ENCODE peak calls at places on chromosomes 6 and 20, in eight cellular contexts. E is HT-29, L is kidney tubule cell, I is small intestine, H is HS-27A, M is fibroblast of lung, C is endothelial cell of umbilical vein, B is T-helper 2 cell. Q is an unnamed sample.

GRCh38 chr6:41538556-41539182 is 7.5 kb upstream of the FOXP4 start:
- DNase-seq in I (no peak), L (peak; percentile 52), H (no peak), B (no peak), C (no peak), M (no peak), E (peak; percentile 33), Q (no peak)

GRCh38 chr6:43736844-43737243 is 33.2 kb upstream of the VEGFA start:
- DNase-seq in L (no peak), H (no peak), I (no peak), E (no peak), B (no peak), C (no peak), M (no peak), Q (no peak)

GRCh38 chr6:122869437-122870024 is 80.5 kb downstream of the SMPDL3A start:
- DNase-seq in L (peak; percentile 52), M (peak; percentile 35), H (no peak), E (peak; percentile 62), C (peak; percentile 26), B (no peak), I (peak; percentile 72), Q (peak; percentile 77)

GRCh38 chr6:169839029-169839481 is 87.6 kb downstream of the ERMARD start:
- DNase-seq in E (no peak), H (no peak), B (no peak), I (no peak), M (no peak), C (no peak), L (no peak), Q (no peak)

GRCh38 chr6:163738725-163739124 is 324.2 kb downstream of the QKI start:
- DNase-seq in L (no peak), H (no peak), C (no peak), B (no peak), M (peak; percentile 21), E (no peak), I (no peak), Q (no peak)

GRCh38 chr20:62617711-62618483 is 24.4 kb upstream of the SLCO4A1 start:
- DNase-seq in B (no peak), I (no peak), M (peak; percentile 11), E (peak; percentile 51), H (no peak), L (peak; percentile 48), C (peak; percentile 55), Q (no peak)

GRCh38 chr6:10163159-10163962 is 251.5 kb downstream of the TFAP2A start:
- DNase-seq in L (peak; percentile 14), B (no peak), H (no peak), C (no peak), I (no peak), M (no peak), E (no peak), Q (peak; percentile 35)

GRCh38 chr20:10648651-10649050 is 25.1 kb downstream of the JAG1 start:
- DNase-seq in C (no peak), M (peak; percentile 96), L (peak; percentile 47), H (peak; percentile 79), I (no peak), E (no peak), B (no peak), Q (no peak)

GRCh38 chr20:63688234-63689045 is 8.0 kb upstream of the TNFRSF6B start:
- DNase-seq in L (no peak), C (no peak), M (no peak), H (no peak), B (no peak), E (no peak), I (no peak), Q (no peak)

GRCh38 chr6:54411767-54412166 is 103.5 kb downstream of the TINAG start:
- DNase-seq in B (no peak), M (no peak), C (no peak), H (no peak), I (no peak), L (no peak), E (no peak), Q (no peak)

GRCh38 chr6:146433881-146434741 is 109.5 kb upstream of the RAB32 start:
- DNase-seq in B (no peak), L (peak; percentile 44), I (no peak), M (peak; percentile 38), H (no peak), E (no peak), C (no peak), Q (peak; percentile 39)

GRCh38 chr6:44456070-44456965 is 68.8 kb downstream of the CDC5L start:
- DNase-seq in C (peak; percentile 63), L (peak; percentile 67), B (peak; percentile 21), E (peak; percentile 71), M (peak; percentile 71), I (peak; percentile 56), H (no peak), Q (peak; percentile 63)

GRCh38 chr6:15577550-15578171 is 85.2 kb downstream of the DTNBP1 start:
- DNase-seq in C (no peak), H (no peak), M (no peak), I (no peak), B (no peak), L (no peak), E (no peak), Q (no peak)

GRCh38 chr6:144377586-144377985 is 92.5 kb downstream of the UTRN start:
- DNase-seq in M (peak; percentile 72), I (no peak), C (peak; percentile 67), E (no peak), B (no peak), H (no peak), L (no peak), Q (no peak)

GRCh38 chr6:169445227-169445626 is 191.6 kb upstream of the THBS2 start:
- DNase-seq in E (no peak), M (no peak), I (no peak), C (no peak), L (no peak), B (no peak), H (no peak), Q (no peak)

GRCh38 chr6:13307508-13307995 is 20.8 kb downstream of the TBC1D7 start:
- DNase-seq in B (no peak), M (peak; percentile 66), C (peak; percentile 74), I (no peak), H (no peak), E (no peak), L (peak; percentile 87), Q (no peak)

GRCh38 chr20:50604451-50604850 is 86.9 kb downstream of the RIPOR3 start:
- DNase-seq in B (no peak), L (no peak), C (no peak), M (no peak), H (no peak), E (no peak), I (no peak), Q (no peak)

Q was measured in hepatocyte.